ENCODE peak calls at places on chromosome 14, in ten cellular contexts. K, E, N, U, L, B, X, R, Y and S are unnamed samples.

GRCh38 chr14:90487031-90487430 is 90.2 kb downstream of the CALM1 start:
- DNase-seq in Y (no peak), K (no peak), L (peak), X (peak), N (no peak), R (no peak), U (no peak), B (no peak), E (no peak), S (peak)

GRCh38 chr14:88232783-88233182 is 90.3 kb downstream of the KCNK10 start:
- DNase-seq in E (no peak), Y (no peak), K (no peak), R (no peak), B (no peak), N (no peak), L (no peak), X (no peak), U (no peak), S (no peak)

GRCh38 chr14:71242237-71242748 is 335.0 kb downstream of the PCNX1 start:
- DNase-seq in L (no peak), X (peak), U (no peak), N (no peak), R (no peak), Y (no peak), K (no peak), B (no peak), E (no peak), S (no peak)

GRCh38 chr14:100278702-100279101 is 27.5 kb downstream of the SLC25A29 start:
- DNase-seq in X (no peak), R (no peak), B (no peak), N (no peak), E (no peak), Y (no peak), U (peak), L (no peak), K (no peak), S (no peak)

GRCh38 chr14:81710232-81710845 is 176.7 kb upstream of the SEL1L start:
- DNase-seq in B (peak), L (no peak), N (no peak), R (peak), Y (no peak), U (no peak), X (no peak), K (peak), E (no peak), S (peak)

GRCh38 chr14:90629471-90629870 is 186.8 kb downstream of the TTC7B start:
- DNase-seq in R (no peak), L (no peak), Y (no peak), N (no peak), U (peak), K (no peak), E (no peak), B (no peak), X (no peak), S (no peak)

GRCh38 chr14:30597496-30597895 is 24.6 kb upstream of the SCFD1 start:
- DNase-seq in K (no peak), R (no peak), B (no peak), L (no peak), U (no peak), X (no peak), E (no peak), N (no peak), Y (no peak), S (no peak)

GRCh38 chr14:44316647-44317432 is 190.2 kb downstream of the FSCB start:
- DNase-seq in U (no peak), B (peak), K (peak), L (no peak), X (no peak), Y (peak), N (no peak), R (no peak), E (no peak), S (no peak)

GRCh38 chr14:99270491-99271287 is 1.3 kb downstream of the BCL11B start:
- DNase-seq in U (no peak), Y (no peak), L (peak), B (no peak), K (no peak), E (peak), X (no peak), N (no peak), R (peak), S (peak)

GRCh38 chr14:105500036-105500725 is 9.1 kb downstream of the TEDC1 start:
- DNase-seq in B (no peak), U (no peak), K (no peak), R (no peak), L (no peak), N (peak), X (peak), Y (no peak), E (no peak), S (no peak)

GRCh38 chr14:64806202-64806861 is 73.4 kb downstream of the SPTB start:
- DNase-seq in R (no peak), N (peak), K (peak), X (no peak), B (peak), U (no peak), Y (peak), E (no peak), L (no peak), S (no peak)

GRCh38 chr14:73762375-73762822 is 48.2 kb upstream of the PNMA1 start:
- DNase-seq in E (no peak), L (no peak), X (no peak), R (no peak), Y (no peak), B (no peak), K (peak), N (no peak), U (no peak), S (no peak)

GRCh38 chr14:64444984-64445845 is 20.1 kb upstream of the AKAP5 start:
- DNase-seq in B (no peak), N (no peak), U (no peak), K (peak), L (no peak), X (no peak), R (no peak), E (peak), Y (peak), S (no peak)

GRCh38 chr14:89214221-89214965 is 202.6 kb downstream of the FOXN3 start:
- DNase-seq in K (peak), B (peak), R (no peak), L (no peak), Y (no peak), N (no peak), E (no peak), X (peak), U (peak), S (no peak)

GRCh38 chr14:53354331-53354730 is 201.2 kb upstream of the DDHD1 start:
- DNase-seq in L (no peak), K (no peak), U (no peak), B (no peak), R (no peak), E (no peak), X (no peak), N (no peak), Y (no peak), S (no peak)

GRCh38 chr14:72665259-72665658 is 228.6 kb downstream of the DPF3 start:
- DNase-seq in B (peak), N (no peak), L (no peak), X (no peak), K (peak), R (no peak), Y (peak), E (no peak), U (no peak), S (no peak)

GRCh38 chr14:81980601-81981310 is 447.1 kb upstream of the SEL1L start:
- DNase-seq in L (no peak), N (no peak), E (no peak), B (no peak), R (peak), X (no peak), Y (no peak), U (no peak), K (no peak), S (no peak)

GRCh38 chr14:28652782-28653181 is 113.8 kb upstream of the FOXG1 start:
- DNase-seq in B (no peak), N (no peak), R (no peak), X (no peak), K (peak), L (no peak), E (no peak), Y (no peak), U (no peak), S (no peak)

GRCh38 chr14:100654814-100655795 is 67.9 kb upstream of the BEGAIN start:
- DNase-seq in U (peak), Y (no peak), X (no peak), E (peak), B (peak), K (peak), R (peak), N (no peak), L (peak), S (peak)

DNA sequence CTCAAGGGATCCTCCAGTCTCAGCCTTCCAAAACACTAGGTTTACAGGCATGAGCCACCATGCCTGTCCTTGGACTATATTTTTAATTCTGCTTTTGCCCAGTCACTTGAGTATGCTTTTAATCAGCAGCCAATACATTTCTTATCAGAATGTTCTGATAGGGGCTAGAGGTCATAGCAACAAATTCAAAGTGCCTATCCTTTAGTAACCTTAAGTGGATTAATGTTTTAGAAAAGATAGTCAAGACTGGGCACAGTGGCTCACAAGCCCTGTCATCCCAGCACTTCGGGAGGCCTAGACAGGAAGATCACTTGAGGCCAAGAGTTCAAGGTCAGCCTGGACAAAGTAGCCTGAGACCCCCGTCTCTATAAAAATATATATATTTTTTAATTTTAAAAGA is 37.1 kb downstream of the CKB start:
- DNase-seq in E (no peak), B (no peak), N (no peak), L (no peak), Y (no peak), R (no peak), U (no peak), K (no peak), X (no peak), S (no peak)
- TF ChIP-seq CTCF in E (no peak), B (no peak), N (no peak), L (no peak), Y (no peak), R (no peak), U (no peak), K (no peak), X (no peak), S (no peak)

DNA sequence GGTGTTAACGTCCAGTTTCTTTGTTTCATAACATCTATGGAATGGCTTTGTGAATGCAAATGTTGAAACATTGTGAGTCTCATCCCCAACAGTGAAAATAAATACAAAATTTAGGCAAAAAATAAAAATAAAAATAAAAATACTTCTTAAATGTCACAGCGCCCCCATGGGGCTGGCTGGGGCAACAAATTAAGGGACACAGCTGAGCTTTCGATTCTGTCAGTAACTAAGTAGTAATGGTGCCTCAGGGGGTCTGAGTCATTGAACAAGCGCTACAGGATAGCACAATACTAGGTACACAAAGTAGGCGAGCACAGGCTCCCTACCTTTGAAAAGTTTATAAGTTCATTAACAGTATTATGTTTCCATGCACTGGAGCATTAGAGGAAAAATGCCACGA is 667.3 kb downstream of the DIO2 start:
- DNase-seq in R (no peak), B (no peak), L (peak), X (no peak), K (peak), U (no peak), Y (no peak), N (no peak), E (no peak), S (peak)
- TF ChIP-seq CTCF in R (peak), B (peak), L (peak), X (peak), K (peak), U (peak), Y (peak), N (no peak), E (no peak), S (peak)

DNA sequence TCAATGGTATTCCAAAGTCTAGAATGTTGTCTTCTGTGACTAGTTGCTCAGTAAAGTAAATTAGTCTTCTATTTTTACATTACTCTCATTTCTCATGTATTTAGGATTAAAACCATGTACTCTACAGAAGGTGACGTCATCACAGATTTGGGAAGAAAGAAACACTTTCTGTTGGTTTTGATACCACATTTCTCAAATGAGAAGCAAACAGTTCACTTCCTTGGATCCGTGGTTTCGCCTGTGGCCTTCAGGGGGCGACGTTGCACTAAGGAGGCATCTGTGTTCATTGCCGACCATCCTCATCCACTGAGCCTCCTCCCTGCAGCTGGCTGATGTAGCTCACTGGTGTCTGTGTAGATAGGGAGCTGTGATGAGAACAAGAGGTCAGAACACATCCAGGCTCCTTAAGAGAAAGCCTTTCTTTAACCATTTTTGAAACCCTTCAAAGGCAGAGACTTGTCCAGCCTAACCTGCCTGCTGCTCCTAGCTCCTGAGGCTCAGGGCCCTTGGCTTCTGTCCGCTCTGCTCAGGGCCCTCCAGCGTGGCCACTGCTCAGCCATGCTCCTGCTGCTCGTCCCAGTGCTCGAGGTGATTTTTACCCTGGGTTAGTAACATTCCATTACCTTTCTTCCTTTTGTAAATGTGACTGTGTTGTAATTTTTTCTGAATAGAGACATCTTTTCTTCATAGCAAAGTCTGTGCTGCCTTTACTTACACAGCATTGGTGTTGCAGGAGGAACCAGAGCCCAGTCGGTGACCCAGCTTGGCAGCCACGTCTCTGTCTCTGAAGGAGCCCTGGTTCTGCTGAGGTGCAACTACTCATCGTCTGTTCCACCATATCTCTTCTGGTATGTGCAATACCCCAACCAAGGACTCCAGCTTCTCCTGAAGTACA is 220.6 kb upstream of the OR4E1 start:
- DNase-seq in N (no peak), R (no peak), B (peak), U (no peak), E (peak), Y (no peak), K (peak), X (no peak), L (peak), S (peak)
- TF ChIP-seq CTCF in N (no peak), R (peak), B (peak), U (peak), E (peak), Y (no peak), K (no peak), X (no peak), L (peak), S (peak)

GRCh38 chr14:36522347-36522971 is 2.4 kb upstream of the NKX2-1 start:
- DNase-seq in E (no peak), L (peak), N (no peak), Y (no peak), K (no peak), R (peak), U (no peak), B (no peak), X (no peak), S (no peak)

GRCh38 chr14:36524874-36525745 is 5.1 kb upstream of the NKX2-1 start:
- DNase-seq in B (no peak), R (peak), Y (no peak), K (peak), N (no peak), E (no peak), X (no peak), U (peak), L (peak), S (peak)

GRCh38 chr14:36522972-36523685 is 3.1 kb upstream of the NKX2-1 start:
- DNase-seq in L (no peak), X (no peak), B (no peak), K (no peak), E (no peak), R (no peak), N (no peak), U (no peak), Y (no peak), S (no peak)

GRCh38 chr14:36525746-36526099 is 5.7 kb upstream of the NKX2-1 start:
- DNase-seq in N (no peak), X (no peak), K (no peak), B (no peak), U (no peak), R (no peak), E (no peak), L (no peak), Y (no peak), S (no peak)

DNA sequence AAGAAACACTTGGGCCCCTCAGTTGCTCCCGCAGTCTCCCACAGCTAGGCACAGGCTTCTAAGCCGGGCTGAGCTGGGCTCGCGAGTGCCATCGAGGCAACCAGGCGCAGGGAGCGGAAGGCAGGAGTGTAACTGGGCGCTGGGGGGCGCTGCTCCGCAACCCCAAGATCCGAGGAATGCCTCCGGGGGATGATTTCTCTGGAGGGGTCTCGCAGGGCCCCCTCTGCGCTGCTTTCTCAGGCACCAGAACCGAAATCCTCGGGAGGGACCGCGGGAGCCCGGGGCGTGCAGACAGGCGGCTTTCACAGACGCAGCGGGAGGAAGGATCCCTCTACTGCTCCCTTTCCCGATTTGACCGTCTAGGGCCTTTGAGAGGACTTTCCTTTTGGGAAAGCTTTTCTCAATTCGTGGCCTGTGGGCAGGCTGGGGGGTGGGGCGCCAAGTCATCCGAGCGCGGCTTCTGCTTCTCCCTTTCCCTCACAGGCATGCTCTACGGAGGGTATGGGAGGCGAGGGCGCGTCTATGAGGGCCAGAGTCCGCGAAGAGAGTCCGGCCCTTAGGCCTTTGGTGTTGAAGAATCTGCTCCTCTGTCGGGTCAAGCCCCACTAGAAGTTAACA is 4.3 kb upstream of the NKX2-1 start:
- DNase-seq in X (no peak), E (no peak), B (no peak), U (no peak), R (no peak), N (no peak), Y (no peak), K (no peak), L (peak), S (no peak)
- TF ChIP-seq CTCF in X (no peak), E (no peak), B (no peak), U (peak), R (peak), N (no peak), Y (no peak), K (no peak), L (peak), S (peak)

GRCh38 chr14:76964695-76965094 is 63.8 kb downstream of the IRF2BPL start:
- DNase-seq in Y (no peak), X (no peak), N (no peak), B (no peak), L (no peak), E (no peak), R (no peak), K (no peak), U (no peak), S (no peak)

GRCh38 chr14:76965232-76965631 is 63.3 kb downstream of the IRF2BPL start:
- DNase-seq in E (no peak), Y (no peak), R (no peak), U (no peak), X (no peak), N (no peak), K (no peak), L (no peak), B (no peak), S (no peak)

GRCh38 chr14:76967788-76968187 is 60.7 kb downstream of the IRF2BPL start:
- DNase-seq in N (no peak), U (no peak), K (no peak), E (no peak), B (no peak), Y (no peak), L (no peak), X (no peak), R (no peak), S (no peak)

GRCh38 chr14:76966535-76966934 is 62.0 kb downstream of the IRF2BPL start:
- DNase-seq in U (no peak), K (no peak), X (no peak), L (no peak), N (no peak), R (no peak), B (no peak), E (no peak), Y (no peak), S (no peak)

GRCh38 chr14:76968621-76969063 is 59.9 kb downstream of the IRF2BPL start:
- DNase-seq in L (peak), U (no peak), B (no peak), E (no peak), Y (no peak), R (no peak), X (no peak), N (no peak), K (no peak), S (no peak)
- TF ChIP-seq CTCF in L (peak), U (no peak), B (no peak), E (no peak), Y (no peak), R (no peak), X (no peak), N (no peak), K (no peak), S (no peak)

DNA sequence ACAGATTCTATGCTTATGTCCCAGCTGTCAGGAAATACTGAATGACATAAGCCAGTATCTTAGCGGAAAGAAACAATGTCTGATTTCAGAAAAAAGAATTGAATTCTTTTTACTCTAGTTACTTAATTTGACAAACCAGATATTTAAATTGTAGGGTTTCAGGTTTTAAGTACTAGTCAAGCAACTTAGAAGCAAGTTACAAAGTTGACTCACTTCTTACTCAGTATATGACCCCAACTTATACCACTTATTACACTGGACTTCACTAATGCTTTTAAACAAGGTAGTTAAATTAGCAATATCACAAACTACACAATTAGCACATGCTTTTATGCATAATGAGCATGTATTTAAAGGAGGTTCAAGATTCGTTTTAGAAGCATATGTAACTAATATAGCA is 7.1 kb downstream of the GMFB start:
- DNase-seq in B (no peak), R (no peak), L (no peak), Y (no peak), K (no peak), E (no peak), U (no peak), X (no peak), N (no peak), S (no peak)
- TF ChIP-seq CTCF in B (no peak), R (no peak), L (no peak), Y (no peak), K (no peak), E (no peak), U (no peak), X (no peak), N (no peak), S (no peak)